ENCODE peak calls at places on chromosomes 11 and 22, in five cellular contexts. J, T, I, E and W are unnamed samples.
A peak's percentile ranks its signal among the peaks of the same experiment; 100 is the strongest.

GRCh38 chr11:103729653-103730052 is 306.8 kb upstream of the DDI1 start:
- DNase-seq in E (no peak), I (no peak), J (no peak), T (no peak), W (no peak)

GRCh38 chr11:134835561-134835960 is 423.5 kb upstream of the B3GAT1 start:
- DNase-seq in I (no peak), J (no peak), T (no peak), E (no peak), W (no peak)

GRCh38 chr11:69200331-69201047 is 44.8 kb downstream of the SMIM38 start:
- DNase-seq in J (no peak), T (peak; percentile 57), I (no peak), E (no peak), W (no peak)

GRCh38 chr11:125182522-125182921 is 18.0 kb downstream of the PKNOX2 start:
- DNase-seq in E (no peak), J (no peak), I (no peak), T (no peak), W (no peak)

GRCh38 chr11:65781152-65781961 is 581 bp upstream of the AP5B1 start:
- DNase-seq in E (no peak), I (peak; percentile 35), J (no peak), T (peak; percentile 82), W (peak; percentile 81)

GRCh38 chr22:23270212-23270733 is 90.0 kb downstream of the BCR start:
- DNase-seq in E (no peak), I (no peak), T (no peak), J (no peak), W (peak; percentile 39)

GRCh38 chr22:46088541-46089311 is 61.6 kb upstream of the PPARA start:
- DNase-seq in T (no peak), E (no peak), I (no peak), J (no peak), W (no peak)

GRCh38 chr11:111334495-111335123 is 36.3 kb downstream of the POU2AF3 start:
- DNase-seq in J (no peak), I (peak; percentile 99), T (no peak), E (no peak), W (no peak)

GRCh38 chr11:57251037-57251436 is 14.0 kb upstream of the APLNR start:
- DNase-seq in E (no peak), J (no peak), T (no peak), I (no peak), W (no peak)

GRCh38 chr11:65903068-65903481 is 2.9 kb upstream of the FOSL1 start:
- DNase-seq in T (no peak), I (peak; percentile 79), E (no peak), J (no peak), W (no peak)

DNA sequence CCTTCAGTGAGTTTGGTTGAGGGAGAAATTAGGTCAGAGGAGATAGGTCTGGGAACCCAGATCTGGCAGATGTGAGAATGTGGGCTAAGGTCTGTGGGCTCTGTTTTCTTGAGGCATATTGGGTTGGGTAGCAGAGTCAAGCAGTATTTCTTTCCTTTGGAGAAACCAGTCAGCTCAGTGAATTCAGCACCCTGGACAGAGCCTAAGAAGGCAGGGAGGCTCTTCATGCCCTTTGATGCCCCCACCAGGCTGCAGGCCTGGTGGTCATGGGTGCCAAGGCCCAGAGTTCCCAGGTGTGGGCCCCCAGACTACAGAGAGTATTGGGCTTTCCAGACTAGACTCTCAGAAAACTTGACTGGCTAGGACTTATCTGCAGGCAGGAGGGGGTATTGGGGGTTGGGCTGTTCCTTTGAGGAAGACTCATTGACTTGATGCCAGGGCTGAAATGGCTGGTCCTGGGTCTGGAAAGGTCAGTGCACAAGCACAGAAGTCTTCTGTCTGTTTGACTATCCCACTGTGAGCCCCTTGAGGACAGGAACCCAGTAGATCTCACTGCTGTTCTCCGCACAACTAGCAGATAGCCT is 45.3 kb upstream of the NECTIN1 start:
- DNase-seq in I (peak; percentile 16), T (no peak), J (no peak), E (no peak), W (peak; percentile 36)
- TF ChIP-seq SUZ12 in I (no peak), T (no peak), J (no peak), E (no peak), W (no peak)

DNA sequence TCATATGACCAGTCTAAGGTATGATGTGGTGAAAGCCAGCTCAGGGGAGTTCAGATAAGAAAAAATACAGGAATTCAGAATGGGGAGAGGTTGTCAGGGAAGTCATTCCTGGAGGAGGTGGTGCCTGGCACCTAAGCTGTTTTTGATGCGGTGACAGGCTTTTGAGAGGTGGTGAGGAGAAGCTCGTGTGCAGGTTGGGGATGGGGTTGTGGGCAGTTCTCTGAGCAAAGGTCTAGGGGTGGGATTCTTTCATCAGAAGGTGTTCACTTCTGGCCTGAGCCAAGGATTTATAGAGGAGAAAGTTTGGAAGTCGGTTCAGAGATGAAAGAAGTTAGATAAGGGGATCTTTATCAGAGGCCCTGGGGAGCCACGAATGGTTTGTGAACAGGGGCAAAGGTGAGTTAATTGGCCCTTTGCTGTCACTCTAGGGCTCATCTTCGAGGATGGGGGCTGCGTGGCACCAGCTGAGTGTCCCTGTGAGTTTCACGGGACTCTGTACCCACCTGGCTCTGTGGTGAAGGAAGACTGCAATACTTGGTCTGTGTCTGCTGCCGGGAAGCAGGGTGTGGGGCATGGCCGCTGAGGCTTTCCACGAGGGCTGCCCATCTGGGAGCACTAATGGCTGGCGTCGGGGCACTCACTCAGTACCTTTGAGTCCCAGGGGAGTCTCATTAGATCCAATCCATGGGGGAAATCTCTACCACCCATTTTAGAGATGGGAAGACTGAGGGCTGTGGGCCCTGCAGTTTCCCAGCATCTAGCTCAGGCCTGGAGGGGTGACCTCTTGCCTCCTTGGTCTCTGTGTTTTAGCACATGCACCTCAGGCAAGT is 13.4 kb downstream of the OTOG start:
- DNase-seq in J (no peak), I (no peak), E (no peak), T (no peak), W (no peak)
- TF ChIP-seq SUZ12 in J (no peak), I (no peak), E (no peak), T (no peak), W (no peak)

GRCh38 chr22:27627901-27628300 is 173.7 kb downstream of the MN1 start:
- DNase-seq in T (no peak), I (no peak), J (no peak), E (no peak), W (no peak)

GRCh38 chr22:27627444-27627833 is 174.1 kb downstream of the MN1 start:
- DNase-seq in I (peak; percentile 87), T (no peak), E (no peak), J (no peak), W (peak; percentile 45)

GRCh38 chr22:27628341-27628740 is 173.2 kb downstream of the MN1 start:
- DNase-seq in E (no peak), T (no peak), J (no peak), I (no peak), W (no peak)

GRCh38 chr22:27625769-27626674 is 175.5 kb downstream of the MN1 start:
- DNase-seq in I (no peak), E (no peak), J (no peak), T (no peak), W (no peak)

DNA sequence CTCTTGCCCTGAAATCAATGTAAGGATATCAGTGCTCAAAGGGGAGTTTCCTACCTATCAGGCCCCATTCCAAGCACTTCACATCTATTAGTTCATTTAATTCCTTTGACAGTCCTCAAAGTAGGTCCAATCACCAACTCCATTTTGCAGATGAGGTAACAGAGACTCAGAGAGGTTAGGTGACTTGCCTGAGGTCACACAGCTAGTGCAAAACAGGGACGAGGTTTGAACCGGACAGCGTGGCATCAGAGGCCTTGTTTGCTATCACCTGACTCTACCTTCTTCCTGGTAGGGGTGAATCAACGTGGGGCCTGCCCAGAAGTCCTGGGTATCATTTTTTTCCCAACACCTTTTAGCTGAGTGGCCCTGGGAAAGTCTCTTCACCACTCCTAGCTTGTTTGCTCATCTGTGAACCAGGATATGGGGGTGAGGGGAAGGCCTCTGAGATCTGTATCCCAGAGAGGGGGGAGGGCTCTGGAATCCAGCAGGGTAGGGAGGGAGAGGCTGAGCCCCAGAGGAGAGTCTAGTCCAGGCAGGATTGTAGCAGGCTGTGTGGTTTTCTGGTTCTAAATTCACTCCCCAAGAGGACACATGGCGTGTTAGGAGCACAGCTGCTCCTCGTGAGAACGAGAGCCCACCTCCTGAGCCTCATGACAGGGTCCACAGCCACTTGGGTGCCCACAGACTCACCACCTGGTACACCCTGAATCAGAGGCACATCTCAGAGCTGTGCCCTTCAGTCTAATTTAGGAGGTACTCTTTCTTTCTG is 174.7 kb downstream of the MN1 start:
- DNase-seq in E (no peak), I (peak; percentile 18), T (no peak), J (no peak), W (no peak)
- TF ChIP-seq SUZ12 in E (no peak), I (no peak), T (no peak), J (no peak), W (no peak)

DNA sequence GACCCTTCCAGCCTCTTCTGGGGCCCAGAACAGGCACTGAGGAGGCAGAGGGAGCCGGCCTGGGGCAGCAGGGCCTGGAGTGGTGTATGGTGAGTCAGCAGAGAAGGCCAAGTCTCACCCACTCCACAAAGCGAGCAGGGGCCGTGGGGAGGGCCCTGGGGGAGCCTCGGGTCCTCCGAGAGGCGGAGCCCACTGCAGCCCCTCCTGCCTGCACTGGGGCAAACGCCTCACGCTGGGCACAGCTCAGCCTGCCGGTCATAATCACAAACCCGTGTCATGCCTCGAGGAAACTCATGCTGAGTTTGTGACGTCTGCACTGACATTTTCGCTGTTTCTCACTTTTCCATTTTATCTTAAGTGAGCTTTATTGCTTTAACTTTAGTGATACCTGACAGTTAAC is 38.4 kb downstream of the TOLLIP start:
- DNase-seq in J (no peak), E (no peak), T (no peak), I (no peak), W (peak; percentile 28)
- TF ChIP-seq SUZ12 in J (no peak), E (no peak), T (no peak), I (no peak), W (no peak)